ENCODE peak calls at places on chromosome 6, in ten cellular contexts. B, S, I, E, V, R, A, L, T and O are unnamed samples.

GRCh38 chr6:4135665-4136353 is 434 bp upstream of the ECI2 start:
- DNase-seq in V (peak), R (peak), A (peak), L (peak), E (peak), I (peak), S (peak), T (peak), B (peak), O (peak)

GRCh38 chr6:16739329-16739801 is 21.9 kb downstream of the ATXN1 start:
- DNase-seq in E (no peak), S (no peak), B (no peak), T (peak), R (no peak), I (no peak), V (no peak), L (no peak), A (no peak), O (no peak)

GRCh38 chr6:34155471-34156300 is 9.8 kb upstream of the GRM4 start:
- DNase-seq in L (no peak), V (no peak), E (no peak), B (peak), S (no peak), A (no peak), R (no peak), I (no peak), T (no peak), O (no peak)

GRCh38 chr6:40845588-40845987 is 193.4 kb downstream of the UNC5CL start:
- DNase-seq in T (peak), S (peak), E (peak), R (peak), B (no peak), A (peak), L (no peak), V (no peak), I (peak), O (peak)

GRCh38 chr6:119350202-119351004 is 842 bp upstream of the MAN1A1 start:
- DNase-seq in T (peak), V (no peak), I (peak), S (peak), R (peak), L (no peak), A (peak), E (no peak), B (no peak), O (peak)

GRCh38 chr6:41704028-41704427 is 31.4 kb downstream of the TFEB start:
- DNase-seq in S (peak), E (no peak), B (peak), R (no peak), L (no peak), I (no peak), A (no peak), V (no peak), T (no peak), O (no peak)

GRCh38 chr6:82909551-82909950 is 156.1 kb downstream of the UBE3D start:
- DNase-seq in S (no peak), L (no peak), A (no peak), I (no peak), E (no peak), T (no peak), V (no peak), R (no peak), B (no peak), O (no peak)

GRCh38 chr6:28401172-28401571 is 1.6 kb upstream of the ZSCAN12 start:
- DNase-seq in I (no peak), V (no peak), T (peak), B (no peak), A (no peak), E (no peak), S (peak), R (no peak), L (no peak), O (no peak)

GRCh38 chr6:44223471-44224153 is at the start of gene SLC29A1:
- DNase-seq in S (peak), L (peak), E (peak), T (peak), I (peak), B (peak), V (peak), R (peak), A (peak), O (peak)

GRCh38 chr6:167819640-167820039 is 7.1 kb upstream of the AFDN start:
- DNase-seq in B (no peak), S (no peak), R (no peak), L (no peak), I (no peak), T (no peak), V (no peak), A (no peak), E (no peak), O (no peak)

GRCh38 chr6:3252369-3252768 is 6.4 kb upstream of the PSMG4 start:
- DNase-seq in I (no peak), A (no peak), R (no peak), S (peak), B (no peak), V (peak), L (no peak), T (no peak), E (no peak), O (no peak)

GRCh38 chr6:36615018-36615761 is 21.0 kb downstream of the SRSF3 start:
- DNase-seq in I (peak), A (peak), R (no peak), E (peak), V (peak), S (peak), B (no peak), T (peak), L (no peak), O (no peak)

GRCh38 chr6:113190170-113190569 is 667.0 kb upstream of the MARCKS start:
- DNase-seq in T (no peak), E (no peak), R (no peak), B (no peak), V (no peak), A (no peak), L (no peak), S (no peak), I (no peak), O (no peak)

GRCh38 chr6:137351890-137352289 is 132.7 kb upstream of the IFNGR1 start:
- DNase-seq in B (no peak), R (no peak), A (peak), E (no peak), T (peak), L (no peak), V (no peak), I (no peak), S (peak), O (no peak)

GRCh38 chr6:83252717-83253116 is 59.6 kb downstream of the RWDD2A start:
- DNase-seq in B (no peak), A (no peak), S (no peak), E (no peak), T (peak), V (no peak), L (no peak), I (no peak), R (no peak), O (no peak)

GRCh38 chr6:152368761-152369624 is 268.2 kb downstream of the SYNE1 start:
- DNase-seq in I (peak), V (no peak), T (peak), E (peak), L (no peak), S (no peak), A (peak), B (no peak), R (no peak), O (peak)

DNA sequence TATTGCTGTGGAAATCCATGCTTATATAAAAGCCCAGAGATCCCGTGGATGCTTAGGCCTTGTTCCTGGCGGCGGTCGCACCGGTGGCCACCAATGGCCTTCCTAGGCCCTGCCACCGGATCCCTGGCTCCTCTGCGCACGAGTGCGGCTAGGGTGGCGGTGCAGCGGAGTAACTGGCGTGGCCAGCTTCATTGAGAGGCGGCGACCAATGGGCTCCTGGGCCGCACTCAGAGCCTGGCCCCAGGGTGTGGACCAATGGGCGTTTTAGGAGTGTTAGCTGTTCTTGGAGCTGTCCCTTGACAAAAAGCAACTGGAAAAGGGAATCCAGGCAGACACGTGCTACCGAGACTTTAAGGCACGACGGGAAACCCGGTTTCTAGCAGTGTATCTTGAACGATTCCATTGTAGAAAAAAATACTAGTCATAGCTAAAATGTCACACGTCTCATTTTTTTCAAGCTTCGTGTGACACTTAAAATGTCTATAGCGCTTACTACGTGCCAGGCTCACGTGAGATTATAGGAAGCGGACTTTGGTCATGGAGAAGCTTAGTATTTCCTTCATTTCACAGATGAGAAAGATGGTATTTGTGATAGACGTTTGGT is 1.7 kb downstream of the AMD1 start:
- DNase-seq in I (peak), L (peak), R (peak), V (peak), B (peak), S (peak), E (peak), A (peak), T (peak), O (peak)
- TF ChIP-seq POLR2A in I (peak), L (peak), R (peak), V (peak), B (peak), S (peak), E (peak), A (peak), T (peak), O (peak)

DNA sequence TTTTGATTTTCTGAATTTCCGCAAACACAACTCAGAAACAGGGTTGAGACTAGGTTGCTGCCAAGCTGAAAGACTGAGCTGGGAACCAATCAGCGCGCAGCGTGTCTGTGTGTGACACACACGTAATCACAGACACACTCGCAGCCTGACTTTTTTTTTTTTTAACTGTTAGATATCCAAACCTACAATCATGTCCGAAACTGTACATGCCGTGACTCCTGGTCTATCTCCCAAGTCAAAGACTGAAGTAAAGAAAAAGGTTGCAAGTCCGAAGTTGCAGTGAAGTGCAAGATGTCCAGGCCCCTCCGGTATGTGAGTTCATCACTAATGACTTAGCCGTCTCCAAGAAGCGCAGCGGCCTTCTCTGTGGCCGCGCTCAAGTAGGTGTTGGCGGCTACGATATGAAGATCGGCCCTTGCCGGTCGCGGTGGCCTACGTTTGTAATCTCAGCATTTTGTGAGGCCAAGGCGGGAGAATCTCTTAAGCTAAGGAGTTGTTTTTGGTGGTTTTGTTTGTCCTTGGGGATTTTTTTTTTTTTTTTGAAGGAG is 108.2 kb downstream of the HFE start:
- DNase-seq in I (peak), A (peak), E (peak), B (peak), L (no peak), R (peak), T (peak), V (peak), S (peak), O (peak)
- TF ChIP-seq POLR2A in I (no peak), A (no peak), E (peak), B (no peak), L (peak), R (peak), T (peak), V (peak), S (peak), O (peak)

GRCh38 chr6:139134817-139135577 is at the start of gene HECA:
- DNase-seq in V (peak), I (peak), B (peak), E (peak), S (peak), L (peak), R (peak), A (peak), T (peak), O (peak)
- TF ChIP-seq POLR2A in V (peak), I (peak), B (peak), E (peak), S (no peak), L (peak), R (peak), A (peak), T (peak), O (peak)

DNA sequence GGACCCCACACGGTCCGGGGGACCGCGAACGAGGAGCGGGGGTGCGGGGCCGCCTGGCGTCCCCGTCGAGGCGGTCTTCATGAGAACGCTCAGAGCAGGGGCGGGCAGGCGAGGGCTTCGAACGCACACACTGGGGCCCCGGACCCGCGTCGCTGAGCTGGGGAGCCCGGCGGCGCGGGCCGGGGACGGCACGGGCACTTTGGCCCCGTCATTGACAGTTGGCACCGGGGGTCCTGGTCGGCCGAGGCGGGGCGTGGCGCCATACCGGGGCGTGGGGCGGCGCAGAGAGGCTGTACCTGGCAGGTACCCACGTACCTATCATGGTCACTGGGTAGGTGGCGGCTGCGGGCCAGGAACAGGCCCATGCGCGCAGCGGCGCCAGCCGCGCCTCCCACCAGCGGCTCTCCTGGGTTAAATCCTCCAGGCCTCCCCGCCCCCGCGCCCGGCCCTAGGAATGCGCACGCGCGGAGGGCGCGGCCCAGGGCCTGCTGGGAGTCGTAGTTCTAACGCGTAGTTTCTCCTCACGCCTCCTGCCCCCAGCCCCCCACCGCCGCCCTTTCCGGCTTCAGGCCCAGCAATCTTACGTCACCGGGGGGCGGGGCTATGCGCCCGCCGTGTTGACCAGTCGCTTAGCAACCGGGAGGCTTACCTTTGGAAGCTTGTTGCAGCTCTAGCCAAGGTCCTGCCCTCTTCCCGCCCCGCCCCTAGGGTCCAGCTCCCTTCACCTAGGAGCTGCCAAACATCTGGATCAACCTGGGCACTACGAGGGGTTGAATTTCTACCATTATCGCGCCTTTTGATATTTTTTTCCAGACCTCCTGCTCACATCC is at the start of the genes PACRG and PRKN:
- DNase-seq in L (peak), V (peak), T (peak), A (peak), R (peak), I (peak), B (peak), S (peak), E (peak), O (peak)
- TF ChIP-seq POLR2A in L (peak), V (peak), T (peak), A (peak), R (peak), I (peak), B (peak), S (peak), E (peak), O (peak)

DNA sequence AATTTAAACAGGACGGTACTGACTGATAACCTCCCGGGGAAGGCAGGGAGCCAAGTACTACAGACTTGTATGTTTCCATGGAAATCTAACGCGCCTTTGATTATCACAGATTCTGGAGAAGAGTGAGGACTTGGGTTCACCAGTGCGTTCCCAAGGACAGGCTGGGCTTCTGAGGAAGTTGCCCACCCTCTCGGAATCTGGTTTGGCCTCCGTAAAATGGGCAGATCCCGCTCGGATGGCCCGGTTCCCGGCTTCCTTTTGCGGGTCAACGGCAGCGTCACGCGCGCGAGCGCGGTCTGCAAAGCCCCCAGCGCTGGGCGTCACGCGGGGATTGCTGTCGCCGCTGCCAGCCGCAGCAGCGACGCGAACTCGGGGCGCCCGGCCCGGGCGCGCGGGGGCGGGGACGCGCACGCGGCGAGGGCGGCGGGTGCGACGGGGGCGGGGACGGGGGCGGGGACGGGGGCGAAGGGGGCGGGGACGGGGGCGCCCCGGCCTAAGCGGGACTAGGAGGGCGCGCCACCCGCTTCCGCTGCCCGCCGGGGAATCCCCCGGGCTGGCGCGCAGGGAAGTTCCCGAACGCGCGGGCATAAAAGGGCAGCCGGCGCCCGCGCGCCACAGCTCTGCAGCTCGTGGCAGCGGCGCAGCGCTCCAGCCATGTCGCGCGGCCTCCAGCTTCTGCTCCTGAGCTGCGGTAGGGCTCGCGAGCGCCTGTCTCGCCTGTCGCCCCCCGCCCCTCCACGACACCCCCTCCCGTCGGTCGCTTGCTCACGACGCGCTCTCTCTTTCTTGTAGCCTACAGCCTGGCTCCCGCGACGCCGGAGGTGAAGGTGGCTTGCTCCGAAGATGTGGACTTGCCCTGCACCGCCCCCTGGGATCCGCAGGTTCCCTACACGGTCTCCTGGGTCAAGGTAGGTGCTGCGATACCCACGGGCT is at the start of gene CD83:
- DNase-seq in L (peak), S (peak), T (peak), I (peak), A (peak), R (no peak), E (peak), B (peak), V (peak), O (peak)
- TF ChIP-seq POLR2A in L (peak), S (peak), T (peak), I (no peak), A (peak), R (peak), E (no peak), B (no peak), V (no peak), O (peak)

DNA sequence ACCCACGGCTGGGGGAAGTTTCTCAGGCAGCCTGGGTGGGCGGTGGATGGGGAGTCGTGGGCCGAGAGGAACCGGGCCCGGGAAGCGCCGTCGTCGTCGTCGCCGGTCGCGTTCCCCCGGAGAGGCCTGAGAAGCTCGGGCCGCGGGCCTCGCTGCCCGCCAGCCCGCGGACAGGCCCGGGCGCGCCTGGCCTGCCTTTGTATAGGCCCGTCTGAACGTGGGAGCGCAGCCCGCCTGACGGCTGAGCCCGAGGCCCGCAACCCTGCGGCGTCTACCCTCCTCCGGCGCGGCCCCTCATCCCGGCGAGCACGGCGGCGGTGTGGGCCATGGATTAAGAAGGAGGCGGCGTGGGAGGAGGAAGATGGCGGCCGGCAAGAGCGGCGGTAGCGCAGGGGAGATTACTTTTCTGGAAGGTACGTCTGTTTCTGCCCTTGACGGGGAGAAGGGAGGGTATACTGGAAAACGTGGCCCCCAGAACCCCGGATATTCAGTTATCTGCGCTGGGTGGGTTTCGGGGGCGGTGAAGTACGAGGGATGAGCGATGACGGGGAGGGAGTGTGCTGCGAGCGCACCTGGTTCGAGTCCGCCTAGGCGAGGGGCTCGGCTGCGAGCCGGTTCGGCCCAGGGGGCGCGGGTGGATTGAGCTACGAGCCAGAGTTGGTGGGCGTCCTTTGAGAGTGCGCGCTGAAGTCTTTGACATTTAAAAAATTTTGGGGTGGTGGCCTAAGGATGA is 650 bp downstream of the SENP6 start:
- DNase-seq in E (peak), I (peak), T (peak), R (peak), V (no peak), B (peak), A (peak), S (peak), L (peak), O (peak)
- TF ChIP-seq POLR2A in E (peak), I (no peak), T (peak), R (no peak), V (no peak), B (no peak), A (no peak), S (peak), L (no peak), O (no peak)